ENCODE peak calls at places on chromosomes 7 and 10, in seven cellular contexts. G is tibial nerve, W is colonic mucosa, N is adrenal gland, U is prostate gland, K is IMR-90, L is thoracic aorta. E is an unnamed sample.

GRCh38 chr10:119237722-119238436 is 30.5 kb downstream of the GRK5 start:
- DNase-seq in W (no peak), G (no peak), U (no peak), N (no peak), L (no peak), K (peak), E (no peak)

GRCh38 chr10:118873080-118873737 is 118.4 kb upstream of the CACUL1 start:
- DNase-seq in N (no peak), G (no peak), K (peak), U (no peak), W (no peak), L (no peak), E (peak)

GRCh38 chr7:27141591-27142561 is 1.6 kb downstream of the HOXA5 start:
- DNase-seq in G (no peak), L (no peak), W (peak), U (no peak), K (no peak), N (peak), E (peak)

GRCh38 chr7:69177941-69178494 is 420.3 kb upstream of the AUTS2 start:
- DNase-seq in U (no peak), W (no peak), K (no peak), N (no peak), L (no peak), G (no peak), E (no peak)

GRCh38 chr10:78964952-78965633 is 103.7 kb upstream of the ZMIZ1 start:
- DNase-seq in W (no peak), U (peak), L (peak), N (peak), K (peak), G (no peak), E (peak)

GRCh38 chr7:93194368-93194767 is 31.9 kb downstream of the HEPACAM2 start:
- DNase-seq in U (no peak), K (peak), W (no peak), N (no peak), L (no peak), G (no peak), E (no peak)

GRCh38 chr10:63614371-63614891 is 93.2 kb downstream of the REEP3 start:
- DNase-seq in W (no peak), K (peak), U (no peak), N (no peak), L (no peak), G (no peak), E (no peak)

GRCh38 chr7:20280475-20281351 is 50.0 kb upstream of the ITGB8 start:
- DNase-seq in N (no peak), L (no peak), W (no peak), K (peak), G (no peak), U (no peak), E (no peak)

GRCh38 chr7:131633342-131633843 is 77.0 kb upstream of the PODXL start:
- DNase-seq in W (no peak), U (no peak), L (no peak), N (no peak), K (peak), G (no peak), E (no peak)

GRCh38 chr10:119616879-119617580 is 20.3 kb upstream of the TIAL1 start:
- DNase-seq in L (no peak), G (peak), N (no peak), W (no peak), K (no peak), U (no peak), E (no peak)

GRCh38 chr7:100836812-100837098 is 9.4 kb upstream of the EPHB4 start:
- DNase-seq in L (no peak), N (no peak), G (no peak), K (no peak), W (no peak), U (no peak), E (no peak)

GRCh38 chr7:100839361-100839760 is 12.0 kb upstream of the EPHB4 start:
- DNase-seq in N (no peak), K (no peak), L (no peak), G (no peak), W (no peak), U (no peak), E (no peak)

GRCh38 chr7:100832281-100832633 is 4.9 kb upstream of the EPHB4 start:
- DNase-seq in G (no peak), U (no peak), N (no peak), K (no peak), W (no peak), L (no peak), E (no peak)

GRCh38 chr7:100837099-100837836 is 9.9 kb upstream of the EPHB4 start:
- DNase-seq in N (peak), U (peak), W (peak), G (peak), K (peak), L (peak), E (peak)

DNA sequence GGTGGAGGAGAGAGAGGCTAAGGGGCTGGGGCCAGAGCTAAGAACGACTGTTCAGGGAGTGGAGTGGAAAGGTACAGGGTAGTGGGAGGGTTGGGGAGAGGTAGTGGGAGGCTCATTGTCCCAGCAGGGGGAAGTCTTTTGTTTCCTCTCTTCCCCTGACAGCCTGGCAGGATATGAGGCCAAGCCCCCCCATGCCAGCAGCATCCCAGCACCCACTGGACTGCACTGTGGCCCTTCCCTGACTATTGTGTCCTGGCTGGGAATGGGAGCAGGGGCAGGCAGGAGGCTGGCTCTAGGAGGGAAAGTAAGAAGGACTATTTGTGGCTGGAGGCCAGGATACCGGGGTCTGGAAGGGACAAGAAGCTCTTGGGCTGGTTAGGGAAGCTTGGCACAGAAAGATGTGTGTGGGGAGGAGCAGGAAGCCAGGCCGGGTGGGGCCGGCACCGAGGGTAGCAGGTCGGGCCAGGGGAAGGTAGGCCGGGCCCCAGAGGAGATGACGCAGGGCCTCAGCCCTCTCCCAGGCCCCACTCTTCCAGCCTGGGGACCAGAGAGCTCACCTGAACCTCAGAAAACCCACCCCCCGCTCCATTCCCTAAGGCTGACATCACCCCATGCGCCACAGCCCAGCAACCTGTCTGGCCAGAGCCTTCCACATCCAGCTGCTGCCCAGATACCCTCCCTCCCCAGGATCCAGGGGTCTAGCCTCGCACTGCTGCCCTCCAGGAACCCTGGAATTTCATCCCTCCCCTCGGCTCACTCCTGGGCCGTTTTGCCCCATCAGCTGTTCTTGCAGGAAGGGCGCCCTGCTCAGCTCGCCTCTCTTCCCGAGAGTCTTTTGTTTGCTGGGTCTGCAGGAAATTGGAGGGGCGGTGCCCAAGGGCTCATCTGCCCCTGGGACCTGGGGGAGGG is 8.8 kb upstream of the EPHB4 start:
- DNase-seq in W (peak), G (no peak), L (no peak), N (peak), U (peak), K (no peak), E (peak)
- H3K4me3 ChIP-seq in W (no peak), G (no peak), L (no peak), N (no peak), U (no peak), K (no peak), E (no peak)

GRCh38 chr10:93856349-93857140 is 37.2 kb upstream of the SLC35G1 start:
- DNase-seq in L (no peak), K (no peak), G (no peak), N (no peak), W (no peak), U (no peak), E (no peak)

GRCh38 chr10:93854985-93855384 is 38.8 kb upstream of the SLC35G1 start:
- DNase-seq in K (no peak), W (no peak), N (no peak), U (no peak), G (no peak), L (no peak), E (no peak)

GRCh38 chr10:93861825-93862224 is 32.0 kb upstream of the SLC35G1 start:
- DNase-seq in L (no peak), W (no peak), G (no peak), K (no peak), U (no peak), N (no peak), E (no peak)

GRCh38 chr10:93859049-93859655 is 34.6 kb upstream of the SLC35G1 start:
- DNase-seq in W (no peak), N (no peak), G (no peak), K (peak), L (no peak), U (no peak), E (no peak)
- TF ChIP-seq CTCF in W (peak), N (peak), G (peak), K (peak), L (no peak), U (no peak), E (no peak)

DNA sequence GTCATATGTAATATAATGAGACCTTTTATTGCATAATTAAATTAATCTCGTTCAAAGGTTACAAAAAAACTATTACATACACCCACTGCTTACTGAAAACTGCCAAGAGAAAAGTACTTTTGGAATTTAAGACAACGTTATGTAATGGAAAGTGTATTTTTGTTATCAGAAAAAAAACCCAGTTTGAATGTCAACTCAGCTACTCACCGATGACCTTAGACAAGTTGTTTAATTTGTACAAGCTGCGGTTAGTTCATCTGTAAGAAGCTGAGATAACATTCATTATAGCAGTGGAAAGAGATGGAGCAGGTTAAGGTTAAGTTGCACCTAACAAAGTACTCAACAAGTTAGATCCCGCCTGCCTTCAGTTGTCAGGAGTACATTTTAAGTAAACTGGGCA is 1.1 kb downstream of the PSMA2 start:
- DNase-seq in U (no peak), N (no peak), G (no peak), K (peak), L (no peak), W (no peak), E (no peak)
- H3K27ac ChIP-seq in U (peak), N (peak), G (no peak), K (no peak), L (no peak), W (no peak), E (no peak)

GRCh38 chr10:35916791-35917190 is 274.7 kb upstream of the FZD8 start:
- DNase-seq in N (no peak), W (no peak), K (peak), G (no peak), L (no peak), U (no peak), E (no peak)
- H3K4me3 ChIP-seq in N (no peak), W (no peak), K (no peak), G (no peak), L (no peak), U (no peak), E (no peak)

DNA sequence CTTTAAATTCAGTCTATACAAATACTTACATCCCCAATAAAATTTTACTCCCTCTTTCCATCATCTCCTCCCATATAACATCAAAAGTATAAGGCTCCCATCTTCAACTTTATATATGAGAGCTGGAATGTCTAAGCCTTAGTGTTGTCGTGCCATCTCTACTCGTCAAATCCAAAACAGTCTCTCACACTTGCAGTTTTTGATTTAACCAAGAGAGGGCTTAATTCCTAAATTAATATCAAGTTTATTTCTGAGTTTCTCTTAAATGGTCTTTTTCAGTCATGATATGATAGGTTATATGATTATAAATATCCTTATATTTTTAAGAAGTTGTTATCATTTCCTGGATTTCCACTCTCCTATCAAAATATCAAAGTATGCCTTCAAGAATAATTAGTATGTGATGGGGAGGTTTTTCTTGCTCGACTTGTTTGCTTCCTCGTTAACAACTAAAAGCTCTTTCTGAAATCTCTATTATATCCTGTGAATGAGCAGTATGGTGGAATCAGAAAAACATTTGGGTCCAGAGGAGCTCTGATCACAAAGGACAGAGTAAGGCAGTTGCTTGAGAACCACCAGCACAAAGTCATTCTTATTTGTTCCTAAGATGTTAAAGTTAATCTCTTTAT is 12.5 kb upstream of the LIPK start:
- DNase-seq in N (no peak), U (no peak), K (no peak), L (no peak), G (no peak), W (no peak), E (no peak)
- TF ChIP-seq CTCF in N (peak), U (no peak), K (peak), L (no peak), G (no peak), W (no peak), E (no peak)

E was measured in left lung.